ENCODE peak calls at places on chromosomes 16 and 17, in nine cellular contexts. F is HCT116; A is brain microvascular endothelial cell; I is thoracic aorta; D is stomach; H is fibroblast of lung; X is naive thymus-derived CD4-positive, alpha-beta T cell; P is psoas muscle; N is tibial artery. V is an unnamed sample.

GRCh38 chr17:8387914-8388651 is 5.1 kb upstream of the RPL26 start:
- DNase-seq in F (no peak), A (no peak), I (no peak), D (no peak), H (no peak), X (no peak), P (no peak), N (no peak), V (no peak)

GRCh38 chr17:43832168-43832975 is 574 bp downstream of the MPP3 start:
- DNase-seq in F (no peak), A (peak), I (no peak), D (peak), H (peak), X (no peak), P (peak), N (peak), V (no peak)

GRCh38 chr16:68737730-68738590 is 868 bp downstream of the CDH1 start:
- DNase-seq in F (no peak), A (no peak), I (no peak), D (peak), H (no peak), X (no peak), P (no peak), N (no peak), V (no peak)

GRCh38 chr17:14513835-14514234 is 213.0 kb downstream of the HS3ST3B1 start:
- DNase-seq in F (no peak), A (no peak), I (no peak), D (no peak), H (no peak), X (no peak), P (no peak), N (no peak), V (no peak)

GRCh38 chr17:29007456-29008455 is 1.9 kb upstream of the SEZ6 start:
- DNase-seq in F (peak), A (no peak), I (no peak), D (no peak), H (no peak), X (no peak), P (no peak), N (no peak), V (no peak)

GRCh38 chr16:22397931-22398330 is 23.5 kb upstream of the CDR2 start:
- DNase-seq in F (no peak), A (no peak), I (no peak), D (no peak), H (no peak), X (no peak), P (no peak), N (no peak), V (no peak)

GRCh38 chr17:14336418-14336817 is 35.5 kb downstream of the HS3ST3B1 start:
- DNase-seq in F (no peak), A (no peak), I (no peak), D (no peak), H (no peak), X (no peak), P (no peak), N (no peak), V (no peak)

GRCh38 chr17:7083592-7083991 is 3.5 kb upstream of the CLEC10A start:
- DNase-seq in F (no peak), A (peak), I (no peak), D (no peak), H (no peak), X (no peak), P (no peak), N (no peak), V (no peak)

GRCh38 chr17:19384723-19385391 is 2.1 kb downstream of the MFAP4 start:
- DNase-seq in F (no peak), A (no peak), I (no peak), D (peak), H (peak), X (no peak), P (peak), N (peak), V (peak)

GRCh38 chr16:74736531-74737157 is 36.0 kb upstream of the MLKL start:
- DNase-seq in F (no peak), A (no peak), I (no peak), D (no peak), H (no peak), X (no peak), P (no peak), N (no peak), V (no peak)

GRCh38 chr16:54268766-54269165 is 17.8 kb downstream of the IRX3 start:
- DNase-seq in F (no peak), A (no peak), I (no peak), D (no peak), H (no peak), X (no peak), P (no peak), N (no peak), V (no peak)

GRCh38 chr16:8773537-8773936 is 23.9 kb downstream of the TMEM186 start:
- DNase-seq in F (no peak), A (no peak), I (no peak), D (no peak), H (no peak), X (no peak), P (no peak), N (no peak), V (no peak)

GRCh38 chr16:50306287-50306686 is 39.9 kb downstream of the ADCY7 start:
- DNase-seq in F (no peak), A (no peak), I (no peak), D (peak), H (no peak), X (no peak), P (no peak), N (no peak), V (peak)

GRCh38 chr16:86578499-86579267 is at the start of gene FOXL1:
- DNase-seq in F (no peak), A (peak), I (no peak), D (no peak), H (no peak), X (no peak), P (no peak), N (no peak), V (no peak)

GRCh38 chr17:4679652-4680051 is 24.3 kb downstream of the PELP1 start:
- DNase-seq in F (peak), A (peak), I (no peak), D (no peak), H (peak), X (no peak), P (no peak), N (no peak), V (no peak)

GRCh38 chr16:58027341-58028167 is 2.0 kb downstream of the MMP15 start:
- DNase-seq in F (peak), A (no peak), I (no peak), D (peak), H (peak), X (no peak), P (peak), N (no peak), V (no peak)

GRCh38 chr17:78734841-78735641 is 47.0 kb downstream of the CYTH1 start:
- DNase-seq in F (no peak), A (no peak), I (no peak), D (no peak), H (no peak), X (no peak), P (no peak), N (no peak), V (no peak)

GRCh38 chr16:89049484-89050118 is 44.1 kb upstream of the ACSF3 start:
- DNase-seq in F (no peak), A (no peak), I (no peak), D (no peak), H (no peak), X (no peak), P (peak), N (no peak), V (no peak)

GRCh38 chr16:2480948-2481347 is 6.0 kb downstream of the TBC1D24 start:
- DNase-seq in F (no peak), A (no peak), I (no peak), D (peak), H (no peak), X (no peak), P (no peak), N (no peak), V (no peak)

GRCh38 chr17:7440113-7440822 is 956 bp downstream of the FGF11 start:
- DNase-seq in F (no peak), A (no peak), I (no peak), D (peak), H (peak), X (peak), P (peak), N (peak), V (peak)

GRCh38 chr17:3927628-3928010 is 11.4 kb upstream of the P2RX1 start:
- DNase-seq in F (no peak), A (no peak), I (no peak), D (no peak), H (no peak), X (no peak), P (no peak), N (no peak), V (no peak)

GRCh38 chr16:2472885-2473284 is 1.8 kb downstream of the NTN3 start:
- DNase-seq in F (no peak), A (no peak), I (no peak), D (no peak), H (no peak), X (no peak), P (no peak), N (no peak), V (no peak)

GRCh38 chr16:4454618-4455017 is 19.8 kb downstream of the NMRAL1 start:
- DNase-seq in F (no peak), A (no peak), I (no peak), D (no peak), H (no peak), X (no peak), P (no peak), N (no peak), V (no peak)
- H3K4me3 ChIP-seq in F (no peak), A (no peak), I (no peak), D (no peak), H (no peak), X (no peak), P (no peak), N (no peak), V (no peak)

GRCh38 chr17:67548693-67549092 is 169.0 kb upstream of the NOL11 start:
- DNase-seq in F (no peak), A (no peak), I (no peak), D (no peak), H (no peak), X (no peak), P (no peak), N (no peak), V (no peak)
- H3K27ac ChIP-seq in F (no peak), A (no peak), I (no peak), D (no peak), H (no peak), X (no peak), P (no peak), N (no peak), V (peak)

DNA sequence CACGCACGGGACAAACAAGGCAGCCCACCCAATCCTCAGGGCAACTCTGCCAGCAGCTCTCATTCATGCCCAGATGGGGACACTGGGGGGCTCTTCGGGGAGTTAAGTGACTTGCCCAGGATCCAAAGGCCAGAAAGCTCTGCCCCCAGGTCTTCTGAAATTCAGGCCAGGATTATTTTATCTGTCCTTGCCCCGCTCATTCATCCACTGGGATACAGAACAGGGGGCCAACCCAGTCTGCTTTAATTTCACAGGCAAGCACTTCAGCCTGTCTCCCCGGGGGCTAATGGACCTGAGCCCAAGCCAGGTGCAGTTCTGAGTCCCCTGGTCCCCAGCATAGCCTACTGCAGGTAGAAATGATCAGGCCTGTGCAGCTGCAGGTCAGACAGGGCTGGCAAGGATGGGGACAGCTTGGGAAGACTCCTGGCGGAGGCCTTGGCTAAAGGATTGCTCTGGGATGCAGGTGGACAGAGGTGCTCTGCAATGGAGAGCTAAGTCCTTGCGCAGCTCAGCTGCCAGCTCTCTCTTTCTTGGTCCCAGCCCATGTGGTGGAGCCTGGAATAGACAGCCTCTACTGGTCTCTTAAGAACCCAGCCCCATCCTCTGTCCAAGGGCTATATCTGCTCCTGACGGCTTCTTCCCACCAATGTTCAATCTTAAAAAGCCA is 766 bp upstream of the B3GNT9 start:
- DNase-seq in F (no peak), A (no peak), I (no peak), D (no peak), H (no peak), X (no peak), P (no peak), N (no peak), V (no peak)
- H3K4me3 ChIP-seq in F (no peak), A (peak), I (peak), D (peak), H (peak), X (peak), P (no peak), N (peak), V (peak)

GRCh38 chr16:72199938-72200337 is 28.0 kb upstream of the PMFBP1 start:
- DNase-seq in F (no peak), A (no peak), I (no peak), D (no peak), H (no peak), X (no peak), P (no peak), N (no peak), V (no peak)

GRCh38 chr16:72201387-72201786 is 29.4 kb upstream of the PMFBP1 start:
- DNase-seq in F (no peak), A (no peak), I (no peak), D (no peak), H (no peak), X (no peak), P (no peak), N (no peak), V (no peak)

GRCh38 chr16:72198641-72199250 is 26.8 kb upstream of the PMFBP1 start:
- DNase-seq in F (no peak), A (no peak), I (no peak), D (no peak), H (no peak), X (no peak), P (no peak), N (no peak), V (no peak)

GRCh38 chr16:72202014-72202413 is 30.1 kb upstream of the PMFBP1 start:
- DNase-seq in F (no peak), A (no peak), I (no peak), D (no peak), H (no peak), X (no peak), P (no peak), N (no peak), V (no peak)

DNA sequence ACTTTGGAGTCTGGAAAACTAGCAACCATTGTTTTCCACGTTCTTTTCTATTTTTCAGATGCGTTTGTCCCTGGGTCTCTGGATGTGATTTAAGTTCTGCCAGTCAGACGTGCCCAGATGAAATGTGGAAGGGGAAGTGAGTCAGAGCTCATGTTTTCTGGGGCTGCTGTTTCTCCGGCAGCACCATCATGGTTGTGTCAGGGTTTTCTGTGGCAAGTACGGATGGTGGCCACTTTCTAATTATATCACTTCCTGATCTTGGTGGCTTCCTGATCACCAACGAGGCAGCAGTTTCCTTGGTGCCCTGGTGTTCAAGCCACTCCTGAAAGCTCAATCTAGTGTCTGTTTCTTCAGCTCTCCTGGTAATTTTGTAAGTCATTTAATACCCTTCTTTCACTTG is 31.4 kb upstream of the PMFBP1 start:
- DNase-seq in F (no peak), A (peak), I (no peak), D (no peak), H (peak), X (no peak), P (no peak), N (peak), V (peak)
- H3K27ac ChIP-seq in F (no peak), A (no peak), I (peak), D (no peak), H (no peak), X (no peak), P (peak), N (no peak), V (peak)

DNA sequence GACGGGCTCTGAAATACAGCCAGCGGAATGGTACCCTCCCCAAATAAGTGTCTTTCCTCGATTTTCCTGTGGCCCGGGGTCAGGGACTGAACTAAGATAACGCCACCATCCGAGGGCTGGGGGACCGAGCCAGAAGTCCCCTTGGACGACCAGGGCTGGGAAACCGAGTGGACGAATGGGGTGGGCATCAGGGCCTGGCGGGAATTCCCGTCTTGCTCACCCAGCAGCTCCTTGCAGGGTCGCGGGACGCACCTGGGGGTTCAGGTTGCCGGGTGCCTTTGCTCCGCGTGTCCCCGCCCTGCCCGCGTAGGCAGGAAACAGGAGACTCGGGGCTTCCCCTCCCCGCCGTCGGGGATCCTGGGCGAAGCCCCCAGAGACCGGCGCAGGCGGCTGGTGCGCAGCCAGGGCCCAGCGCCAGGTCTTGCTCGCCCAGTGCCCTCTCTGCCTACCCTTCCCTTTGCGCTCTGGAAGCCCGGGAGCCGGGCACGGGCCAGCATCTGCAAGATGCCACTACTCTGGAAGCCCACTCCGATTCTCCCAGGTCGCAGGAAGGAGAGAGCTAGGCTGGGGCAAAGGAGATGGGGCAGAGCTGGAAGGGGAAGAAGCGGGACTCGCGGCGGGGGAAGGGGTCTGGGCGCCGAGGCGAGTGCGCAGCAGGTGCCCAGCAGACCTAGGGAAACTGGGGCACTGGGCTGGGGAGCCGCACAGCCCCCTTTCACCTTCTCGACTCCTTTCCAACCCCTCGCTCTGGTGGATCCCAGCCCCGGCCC is 729 bp upstream of the GRIN2C start:
- DNase-seq in F (no peak), A (no peak), I (no peak), D (no peak), H (no peak), X (peak), P (no peak), N (no peak), V (no peak)
- H3K4me3 ChIP-seq in F (no peak), A (no peak), I (peak), D (no peak), H (no peak), X (peak), P (peak), N (peak), V (peak)

GRCh38 chr17:82105417-82105881 is 7.4 kb upstream of the FASN start:
- DNase-seq in F (no peak), A (no peak), I (no peak), D (no peak), H (no peak), X (no peak), P (no peak), N (no peak), V (no peak)

GRCh38 chr17:82108038-82108998 is 10.3 kb upstream of the FASN start:
- DNase-seq in F (no peak), A (no peak), I (no peak), D (no peak), H (no peak), X (no peak), P (no peak), N (no peak), V (no peak)

GRCh38 chr17:82105882-82106696 is 8.1 kb upstream of the FASN start:
- DNase-seq in F (peak), A (peak), I (no peak), D (peak), H (peak), X (peak), P (peak), N (no peak), V (no peak)

GRCh38 chr17:82107341-82107860 is 9.4 kb upstream of the FASN start:
- DNase-seq in F (no peak), A (no peak), I (no peak), D (no peak), H (no peak), X (no peak), P (no peak), N (no peak), V (no peak)

DNA sequence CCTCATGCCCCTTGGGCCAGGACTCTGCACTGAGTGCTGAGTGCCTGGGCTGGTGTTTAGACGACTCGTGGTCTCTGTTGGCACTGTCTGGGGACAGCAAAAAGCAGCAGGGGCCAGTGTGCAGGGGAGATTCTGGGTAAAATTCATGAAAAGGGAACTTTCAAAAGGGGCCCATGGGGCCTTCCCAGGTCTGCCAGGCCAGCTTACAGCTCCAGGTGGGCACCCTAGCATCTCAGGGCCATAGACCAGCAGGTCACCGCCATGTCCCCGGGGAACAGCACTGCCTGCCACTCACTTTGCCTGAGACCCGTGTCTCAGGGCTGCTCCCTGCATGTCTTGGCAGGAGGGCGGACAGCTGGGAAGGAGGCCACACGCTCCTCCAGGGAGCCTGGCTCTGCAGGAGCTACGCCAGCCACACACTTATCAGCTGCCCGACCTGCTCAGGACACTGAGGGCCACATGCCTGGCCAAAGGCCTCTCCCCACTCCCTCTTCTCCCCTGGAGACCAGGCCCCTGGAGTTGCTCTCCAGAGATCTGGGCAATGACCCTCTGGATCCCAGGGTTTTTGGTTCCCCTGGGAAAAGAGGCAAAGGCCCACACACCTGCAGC is 8.8 kb upstream of the FASN start:
- DNase-seq in F (no peak), A (no peak), I (no peak), D (peak), H (no peak), X (no peak), P (no peak), N (no peak), V (no peak)
- H3K27ac ChIP-seq in F (peak), A (no peak), I (peak), D (peak), H (no peak), X (peak), P (peak), N (peak), V (peak)

GRCh38 chr17:38867179-38867994 is 2.5 kb upstream of the LASP1 start:
- DNase-seq in F (no peak), A (peak), I (no peak), D (peak), H (peak), X (peak), P (peak), N (peak), V (peak)
- H3K4me3 ChIP-seq in F (peak), A (peak), I (peak), D (peak), H (peak), X (peak), P (peak), N (peak), V (peak)

V was measured in right atrium auricular region.